ENCODE peak calls at places on chromosomes 16 and 17, in nine cellular contexts. H is caudate nucleus; O is activated CD4-positive, CD25-positive, alpha-beta regulatory T cell; C is Calu3; L is GM18507; F is kidney epithelial cell; J is NCI-H1105; E is stimulated activated CD8-positive, alpha-beta memory T cell treated with anti-CD3 and anti-CD28 coated beads, Interleukin-4, amount 100 ng/mL, for 48 hours; R is adipocyte. Q is an unnamed sample.

GRCh38 chr17:30332057-30332542 is 1.8 kb downstream of the TMIGD1 start:
- DNase-seq in E (peak; percentile 55), L (no peak), H (no peak), C (no peak), J (no peak), R (peak; percentile 40), F (no peak), O (no peak), Q (no peak)

GRCh38 chr17:77460514-77461046 is 319.8 kb downstream of the SEC14L1 start:
- DNase-seq in E (peak; percentile 53), J (no peak), H (no peak), L (no peak), F (no peak), O (no peak), R (no peak), C (no peak), Q (no peak)

GRCh38 chr17:2049333-2050245 is 5.3 kb upstream of the HIC1 start:
- DNase-seq in J (peak; percentile 24), O (peak; percentile 80), E (peak; percentile 93), H (peak; percentile 50), L (no peak), C (peak; percentile 78), R (peak; percentile 94), F (no peak), Q (no peak)

GRCh38 chr16:23206986-23207385 is 24.4 kb downstream of the SCNN1G start:
- DNase-seq in O (no peak), C (no peak), R (no peak), J (peak; percentile 71), H (no peak), F (no peak), L (no peak), E (no peak), Q (no peak)

GRCh38 chr17:7438050-7438614 is 1.2 kb upstream of the FGF11 start:
- DNase-seq in J (no peak), O (no peak), H (no peak), R (peak; percentile 38), E (peak; percentile 81), C (no peak), L (no peak), F (no peak), Q (no peak)

GRCh38 chr16:89005201-89006035 is 28.4 kb upstream of the CBFA2T3 start:
- DNase-seq in J (no peak), R (no peak), C (no peak), L (no peak), H (no peak), F (no peak), O (no peak), E (no peak), Q (no peak)

GRCh38 chr17:61323696-61324539 is 75.7 kb upstream of the TBX2 start:
- DNase-seq in O (no peak), L (no peak), R (no peak), E (no peak), F (no peak), H (no peak), J (no peak), C (no peak), Q (no peak)

GRCh38 chr16:79326549-79326948 is 274.0 kb downstream of the MAF start:
- DNase-seq in R (no peak), O (no peak), L (no peak), J (no peak), F (no peak), H (no peak), E (no peak), C (no peak), Q (no peak)

GRCh38 chr17:68491381-68491849 is 20.8 kb upstream of the PRKAR1A start:
- DNase-seq in R (no peak), H (no peak), C (no peak), O (no peak), L (no peak), F (no peak), J (no peak), E (no peak), Q (no peak)

GRCh38 chr16:23706439-23706838 is 6.6 kb downstream of the ERN2 start:
- DNase-seq in C (no peak), H (no peak), J (no peak), F (no peak), R (no peak), E (no peak), O (no peak), L (no peak), Q (no peak)

GRCh38 chr17:622356-622755 is 92.3 kb downstream of the VPS53 start:
- DNase-seq in O (no peak), H (no peak), F (peak; percentile 31), L (no peak), C (no peak), E (no peak), J (no peak), R (peak; percentile 39), Q (no peak)

GRCh38 chr16:70348991-70349390 is 2.3 kb downstream of the DDX19A start:
- DNase-seq in F (no peak), L (no peak), O (no peak), C (no peak), J (no peak), E (no peak), H (no peak), R (no peak), Q (no peak)

GRCh38 chr16:1042776-1043349 is 29.7 kb upstream of the SSTR5 start:
- DNase-seq in E (no peak), C (no peak), F (no peak), L (no peak), J (no peak), R (no peak), H (no peak), O (no peak), Q (peak; percentile 46)

GRCh38 chr17:70394833-70395232 is 225.5 kb downstream of the KCNJ2 start:
- DNase-seq in O (no peak), F (no peak), C (no peak), L (no peak), E (no peak), R (no peak), J (no peak), H (no peak), Q (no peak)

GRCh38 chr16:83952587-83952939 is 477 bp upstream of the OSGIN1 start:
- DNase-seq in L (no peak), J (no peak), R (no peak), O (no peak), H (no peak), E (no peak), C (no peak), F (no peak), Q (peak; percentile 40)

GRCh38 chr17:68148936-68149335 is 98.9 kb upstream of the AMZ2 start:
- DNase-seq in F (no peak), H (no peak), J (no peak), O (no peak), R (no peak), E (no peak), C (no peak), L (no peak), Q (no peak)

GRCh38 chr17:77318491-77319210 is 177.9 kb downstream of the SEC14L1 start:
- DNase-seq in J (no peak), H (no peak), F (no peak), O (no peak), E (no peak), R (peak; percentile 36), L (no peak), C (no peak), Q (no peak)

GRCh38 chr17:2054740-2055493 is at the start of gene HIC1:
- DNase-seq in E (peak; percentile 84), R (peak; percentile 94), J (peak; percentile 19), L (no peak), F (no peak), H (peak; percentile 37), C (peak; percentile 73), O (peak; percentile 62), Q (no peak)

GRCh38 chr16:14436410-14436955 is 193.6 kb downstream of the PARN start:
- DNase-seq in O (no peak), F (no peak), J (no peak), R (no peak), H (no peak), C (no peak), L (no peak), E (peak; percentile 26), Q (no peak)

GRCh38 chr16:78800535-78800934 is 701.1 kb downstream of the WWOX start:
- DNase-seq in H (no peak), C (no peak), R (no peak), O (no peak), F (no peak), L (no peak), J (no peak), E (no peak), Q (no peak)

GRCh38 chr17:68792042-68792685 is 163.0 kb downstream of the ABCA8 start:
- DNase-seq in O (no peak), C (no peak), J (no peak), L (no peak), F (no peak), E (no peak), H (no peak), R (peak; percentile 86), Q (no peak)

GRCh38 chr16:11121909-11122692 is 133.9 kb downstream of the SOCS1 start:
- DNase-seq in J (peak; percentile 29), E (no peak), C (no peak), R (no peak), O (no peak), L (no peak), F (no peak), H (no peak), Q (no peak)

GRCh38 chr17:31052187-31052889 is 42.4 kb upstream of the NF1 start:
- DNase-seq in R (peak; percentile 92), J (no peak), H (no peak), E (no peak), L (no peak), O (no peak), F (peak; percentile 58), C (peak; percentile 32), Q (no peak)

GRCh38 chr17:81691608-81692007 is 7.8 kb downstream of the HGS start:
- DNase-seq in H (no peak), R (no peak), L (no peak), C (no peak), J (no peak), O (no peak), E (no peak), F (no peak), Q (no peak)

GRCh38 chr17:49690256-49690655 is 12.4 kb upstream of the SPOP start:
- DNase-seq in R (no peak), H (no peak), E (no peak), L (no peak), J (no peak), O (no peak), F (no peak), C (no peak), Q (no peak)

GRCh38 chr16:47664653-47665325 is 203.7 kb downstream of the PHKB start:
- DNase-seq in L (no peak), O (no peak), F (no peak), C (no peak), E (no peak), R (peak; percentile 18), H (no peak), J (no peak), Q (no peak)

GRCh38 chr17:27345141-27345904 is 51.4 kb downstream of the WSB1 start:
- DNase-seq in F (peak; percentile 70), C (no peak), J (peak; percentile 81), O (no peak), H (peak; percentile 33), L (no peak), E (no peak), R (no peak), Q (no peak)

Q was measured in NCI-H526.